ENCODE peak calls at places on chromosomes 7 and 10, in four cellular contexts. P is K562, R is GM12878, D is HepG2. G is an unnamed sample.

GRCh38 chr10:57955076-57955475 is 312.6 kb downstream of the IPMK start:
- DNase-seq in P (no peak), R (no peak), D (no peak), G (no peak)

GRCh38 chr10:96690755-96691730 is 29.3 kb downstream of the PIK3AP1 start:
- DNase-seq in P (no peak), R (no peak), D (no peak), G (no peak)

GRCh38 chr10:86286591-86287421 is 79.8 kb downstream of the GRID1 start:
- DNase-seq in P (no peak), R (no peak), D (no peak), G (no peak)

GRCh38 chr10:37125191-37125732 is at the start of gene ANKRD30A:
- DNase-seq in P (no peak), R (no peak), D (no peak), G (no peak)

GRCh38 chr10:75243426-75243825 is 7.7 kb upstream of the COMTD1 start:
- DNase-seq in P (peak; percentile 55), R (no peak), D (no peak), G (no peak)

GRCh38 chr7:105637755-105638154 is 56.5 kb upstream of the EFCAB10 start:
- DNase-seq in P (no peak), R (no peak), D (no peak), G (no peak)

GRCh38 chr10:114499630-114500190 is 95.4 kb upstream of the AFAP1L2 start:
- DNase-seq in P (no peak), R (no peak), D (no peak), G (no peak)

GRCh38 chr10:84138478-84139125 is 707 bp upstream of the GHITM start:
- DNase-seq in P (peak; percentile 53), R (no peak), D (no peak), G (peak; percentile 39)

GRCh38 chr7:45923290-45923689 is 2.2 kb upstream of the IGFBP3 start:
- DNase-seq in P (peak; percentile 48), R (no peak), D (peak; percentile 23), G (peak; percentile 81)

GRCh38 chr7:73831656-73832579 is 1.1 kb downstream of the CLDN4 start:
- DNase-seq in P (no peak), R (no peak), D (peak; percentile 58), G (no peak)

GRCh38 chr7:73829505-73829904 is 1.3 kb upstream of the CLDN4 start:
- DNase-seq in P (no peak), R (no peak), D (no peak), G (no peak)

GRCh38 chr7:73829921-73830617 is 727 bp upstream of the CLDN4 start:
- DNase-seq in P (no peak), R (no peak), D (peak; percentile 86), G (no peak)

GRCh38 chr7:73830618-73830871 is 251 bp upstream of the CLDN4 start:
- DNase-seq in P (no peak), R (no peak), D (no peak), G (no peak)

DNA sequence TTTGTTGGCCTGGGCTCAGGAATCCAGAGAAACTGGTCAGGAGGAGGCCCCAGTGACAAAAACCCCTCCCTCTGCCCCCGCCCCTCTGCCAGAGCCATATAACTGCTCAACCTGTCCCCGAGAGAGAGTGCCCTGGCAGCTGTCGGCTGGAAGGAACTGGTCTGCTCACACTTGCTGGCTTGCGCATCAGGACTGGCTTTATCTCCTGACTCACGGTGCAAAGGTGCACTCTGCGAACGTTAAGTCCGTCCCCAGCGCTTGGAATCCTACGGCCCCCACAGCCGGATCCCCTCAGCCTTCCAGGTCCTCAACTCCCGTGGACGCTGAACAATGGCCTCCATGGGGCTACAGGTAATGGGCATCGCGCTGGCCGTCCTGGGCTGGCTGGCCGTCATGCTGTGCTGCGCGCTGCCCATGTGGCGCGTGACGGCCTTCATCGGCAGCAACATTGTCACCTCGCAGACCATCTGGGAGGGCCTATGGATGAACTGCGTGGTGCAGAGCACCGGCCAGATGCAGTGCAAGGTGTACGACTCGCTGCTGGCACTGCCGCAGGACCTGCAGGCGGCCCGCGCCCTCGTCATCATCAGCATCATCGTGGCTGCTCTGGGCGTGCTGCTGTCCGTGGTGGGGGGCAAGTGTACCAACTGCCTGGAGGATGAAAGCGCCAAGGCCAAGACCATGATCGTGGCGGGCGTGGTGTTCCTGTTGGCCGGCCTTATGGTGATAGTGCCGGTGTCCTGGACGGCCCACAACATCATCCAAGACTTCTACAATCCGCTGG is at the start of gene CLDN4:
- DNase-seq in P (no peak), R (no peak), D (peak; percentile 83), G (no peak)
- TF ChIP-seq REST in P (no peak), R (no peak), D (peak; percentile 53), G (no peak)

GRCh38 chr7:153930681-153931080 is 121.5 kb upstream of the DPP6 start:
- DNase-seq in P (no peak), R (no peak), D (no peak), G (no peak)
- TF ChIP-seq CHD4 in P (no peak), R (no peak), D (no peak), G (no peak)

GRCh38 chr7:19026888-19027287 is 90.5 kb downstream of the TWIST1 start:
- DNase-seq in P (no peak), R (no peak), D (no peak), G (no peak)

GRCh38 chr7:19030280-19030679 is 87.2 kb downstream of the TWIST1 start:
- DNase-seq in P (no peak), R (no peak), D (no peak), G (no peak)
- TF ChIP-seq POLR2AphosphoS2 in P (no peak), R (no peak), D (no peak), G (no peak)

GRCh38 chr10:104254493-104255243 is at the start of gene GSTO1:
- DNase-seq in P (peak; percentile 66), R (peak; percentile 30), D (peak; percentile 35), G (peak; percentile 79)
- TF ChIP-seq REST in P (no peak), R (no peak), D (peak; percentile 6), G (no peak)

GRCh38 chr10:132860527-132860926 is 74.6 kb upstream of the NKX6-2 start:
- DNase-seq in P (peak; percentile 16), R (no peak), D (no peak), G (no peak)

GRCh38 chr10:132861884-132862461 is 76.0 kb upstream of the NKX6-2 start:
- DNase-seq in P (no peak), R (no peak), D (no peak), G (no peak)

GRCh38 chr10:132859084-132859855 is 73.3 kb upstream of the NKX6-2 start:
- DNase-seq in P (no peak), R (no peak), D (no peak), G (no peak)

GRCh38 chr10:132862485-132863420 is 76.8 kb upstream of the NKX6-2 start:
- DNase-seq in P (no peak), R (no peak), D (no peak), G (no peak)

GRCh38 chr10:132861116-132861691 is 75.3 kb upstream of the NKX6-2 start:
- DNase-seq in P (no peak), R (no peak), D (no peak), G (no peak)
- TF ChIP-seq CHD4 in P (no peak), R (no peak), D (no peak), G (no peak)

G was measured in A549.